ENCODE peak calls at places on chromosomes 13 and 19, in five cellular contexts. Z, A, C, W and M are unnamed samples.

GRCh38 chr13:35016362-35017148 is 74.5 kb downstream of the NBEA start:
- DNase-seq in Z (no peak), A (no peak), C (no peak), W (no peak), M (no peak)

GRCh38 chr13:45602183-45602582 is 13.4 kb downstream of the ERICH6B start:
- DNase-seq in Z (no peak), A (no peak), C (no peak), W (no peak), M (no peak)

GRCh38 chr19:15812059-15812722 is 3.3 kb downstream of the OR10H1 start:
- DNase-seq in Z (no peak), A (no peak), C (no peak), W (no peak), M (no peak)

GRCh38 chr13:106176103-106176502 is 359.4 kb downstream of the EFNB2 start:
- DNase-seq in Z (no peak), A (no peak), C (no peak), W (no peak), M (peak)

GRCh38 chr19:23972161-23972560 is 57.5 kb downstream of the ZNF726 start:
- DNase-seq in Z (no peak), A (no peak), C (no peak), W (no peak), M (no peak)

GRCh38 chr19:5694952-5695648 is 5.0 kb downstream of the RPL36 start:
- DNase-seq in Z (no peak), A (no peak), C (no peak), W (no peak), M (no peak)

GRCh38 chr13:40672310-40673060 is 6.0 kb upstream of the FOXO1 start:
- DNase-seq in Z (no peak), A (no peak), C (no peak), W (peak), M (peak)

GRCh38 chr13:79360064-79360463 is 46.0 kb downstream of the RBM26 start:
- DNase-seq in Z (no peak), A (no peak), C (no peak), W (no peak), M (no peak)

GRCh38 chr19:2051771-2052704 is 994 bp upstream of the MKNK2 start:
- DNase-seq in Z (no peak), A (no peak), C (no peak), W (no peak), M (no peak)

GRCh38 chr13:76723551-76724232 is 162.5 kb downstream of the KCTD12 start:
- DNase-seq in Z (no peak), A (no peak), C (no peak), W (no peak), M (peak)

GRCh38 chr19:17260842-17261325 is 3.7 kb downstream of the USHBP1 start:
- DNase-seq in Z (peak), A (peak), C (peak), W (peak), M (peak)

GRCh38 chr13:23496255-23496654 is 62.8 kb upstream of the SACS start:
- DNase-seq in Z (no peak), A (no peak), C (no peak), W (no peak), M (no peak)

GRCh38 chr19:11296264-11296663 is 304 bp downstream of the TSPAN16 start:
- DNase-seq in Z (no peak), A (no peak), C (no peak), W (no peak), M (no peak)

GRCh38 chr19:32287811-32288227 is 57.6 kb upstream of the ZNF507 start:
- DNase-seq in Z (no peak), A (no peak), C (peak), W (no peak), M (no peak)

GRCh38 chr19:11560404-11560988 is 1.5 kb upstream of the ELOF1 start:
- DNase-seq in Z (no peak), A (peak), C (no peak), W (peak), M (peak)

GRCh38 chr13:75307370-75307984 is 174.5 kb downstream of the TBC1D4 start:
- DNase-seq in Z (no peak), A (no peak), C (no peak), W (no peak), M (no peak)

GRCh38 chr19:16496613-16496983 is 404 bp downstream of the C19orf44 start:
- DNase-seq in Z (no peak), A (no peak), C (peak), W (no peak), M (peak)

GRCh38 chr13:43544011-43544410 is 242.8 kb downstream of the ENOX1 start:
- DNase-seq in Z (no peak), A (no peak), C (no peak), W (no peak), M (no peak)

GRCh38 chr13:97224544-97225324 is 2.6 kb downstream of the MBNL2 start:
- DNase-seq in Z (no peak), A (no peak), C (no peak), W (peak), M (no peak)

GRCh38 chr13:27919299-27919933 is 384 bp upstream of the PDX1 start:
- DNase-seq in Z (no peak), A (no peak), C (no peak), W (peak), M (peak)

GRCh38 chr19:56189785-56190184 is 7.8 kb downstream of the ZSCAN5B start:
- DNase-seq in Z (no peak), A (no peak), C (no peak), W (no peak), M (no peak)

GRCh38 chr19:41612483-41612882 is 14.4 kb downstream of the CEACAM4 start:
- DNase-seq in Z (no peak), A (no peak), C (no peak), W (no peak), M (no peak)